ENCODE peak calls at places on chromosomes 16 and 17, in five cellular contexts. One of them, this sample, is unnamed.

GRCh38 chr16:53220585-53220984 is 165.8 kb downstream of the CHD9 start:
- DNase-seq in GM23338: peak
- DNase-seq in hepatocyte: peak
- DNase-seq in SJSA1: no peak
- DNase-seq in CD8-positive, alpha-beta memory T cell: no peak
- DNase-seq in this sample: no peak

GRCh38 chr17:41580244-41580575 is 6.5 kb downstream of the KRT14 start:
- DNase-seq in CD8-positive, alpha-beta memory T cell: no peak
- DNase-seq in SJSA1: no peak
- DNase-seq in GM23338: no peak
- DNase-seq in hepatocyte: no peak
- DNase-seq in this sample: no peak

GRCh38 chr17:29590261-29590978 is 972 bp upstream of the GIT1 start:
- DNase-seq in SJSA1: no peak
- DNase-seq in GM23338: no peak
- DNase-seq in hepatocyte: no peak
- DNase-seq in CD8-positive, alpha-beta memory T cell: no peak
- DNase-seq in this sample: peak

GRCh38 chr16:65309294-65309850 is 187.5 kb upstream of the CDH11 start:
- DNase-seq in CD8-positive, alpha-beta memory T cell: no peak
- DNase-seq in hepatocyte: no peak
- DNase-seq in GM23338: no peak
- DNase-seq in SJSA1: no peak
- DNase-seq in this sample: no peak

GRCh38 chr16:27839419-27839818 is 224.1 kb downstream of the GSG1L start:
- DNase-seq in SJSA1: no peak
- DNase-seq in GM23338: no peak
- DNase-seq in hepatocyte: no peak
- DNase-seq in CD8-positive, alpha-beta memory T cell: no peak
- DNase-seq in this sample: no peak

GRCh38 chr17:17933775-17934174 is 38.4 kb downstream of the TOM1L2 start:
- DNase-seq in SJSA1: no peak
- DNase-seq in CD8-positive, alpha-beta memory T cell: no peak
- DNase-seq in hepatocyte: no peak
- DNase-seq in GM23338: no peak
- DNase-seq in this sample: no peak

GRCh38 chr16:69276143-69277115 is 34.7 kb upstream of the VPS4A start:
- DNase-seq in CD8-positive, alpha-beta memory T cell: no peak
- DNase-seq in SJSA1: peak
- DNase-seq in GM23338: no peak
- DNase-seq in hepatocyte: peak
- DNase-seq in this sample: peak

GRCh38 chr16:57685633-57686032 is 9.0 kb upstream of the DRC7 start:
- DNase-seq in hepatocyte: no peak
- DNase-seq in CD8-positive, alpha-beta memory T cell: no peak
- DNase-seq in GM23338: no peak
- DNase-seq in SJSA1: no peak
- DNase-seq in this sample: no peak

GRCh38 chr16:30724641-30725464 is 23.4 kb upstream of the PHKG2 start:
- DNase-seq in GM23338: no peak
- DNase-seq in CD8-positive, alpha-beta memory T cell: no peak
- DNase-seq in SJSA1: no peak
- DNase-seq in hepatocyte: no peak
- DNase-seq in this sample: no peak

GRCh38 chr16:73735954-73736353 is 560.7 kb upstream of the PSMD7 start:
- DNase-seq in SJSA1: no peak
- DNase-seq in hepatocyte: no peak
- DNase-seq in CD8-positive, alpha-beta memory T cell: no peak
- DNase-seq in GM23338: no peak
- DNase-seq in this sample: no peak

GRCh38 chr17:82775033-82775823 is 23.4 kb downstream of the TBCD start:
- DNase-seq in CD8-positive, alpha-beta memory T cell: peak
- DNase-seq in GM23338: peak
- DNase-seq in hepatocyte: peak
- DNase-seq in SJSA1: peak
- DNase-seq in this sample: peak

GRCh38 chr17:19248923-19249574 is 11.9 kb downstream of the EPN2 start:
- DNase-seq in GM23338: no peak
- DNase-seq in SJSA1: peak
- DNase-seq in CD8-positive, alpha-beta memory T cell: no peak
- DNase-seq in hepatocyte: peak
- DNase-seq in this sample: no peak

GRCh38 chr17:74466111-74466784 is at the start of gene CD300A:
- DNase-seq in CD8-positive, alpha-beta memory T cell: no peak
- DNase-seq in GM23338: peak
- DNase-seq in hepatocyte: no peak
- DNase-seq in SJSA1: no peak
- DNase-seq in this sample: peak

GRCh38 chr16:2527071-2527783 is 4.0 kb downstream of the CEMP1 start:
- DNase-seq in SJSA1: no peak
- DNase-seq in hepatocyte: no peak
- DNase-seq in GM23338: no peak
- DNase-seq in CD8-positive, alpha-beta memory T cell: no peak
- DNase-seq in this sample: no peak

GRCh38 chr17:82239926-82240505 is 11.2 kb downstream of the SLC16A3 start:
- DNase-seq in GM23338: no peak
- DNase-seq in hepatocyte: no peak
- DNase-seq in SJSA1: no peak
- DNase-seq in CD8-positive, alpha-beta memory T cell: no peak
- DNase-seq in this sample: peak

GRCh38 chr16:75559564-75560372 is 3.7 kb upstream of the TMEM231 start:
- DNase-seq in SJSA1: no peak
- DNase-seq in GM23338: peak
- DNase-seq in CD8-positive, alpha-beta memory T cell: no peak
- DNase-seq in hepatocyte: peak
- DNase-seq in this sample: no peak

GRCh38 chr17:58121925-58122324 is 26.3 kb upstream of the OR4D1 start:
- DNase-seq in hepatocyte: peak
- DNase-seq in SJSA1: no peak
- DNase-seq in CD8-positive, alpha-beta memory T cell: peak
- DNase-seq in GM23338: peak
- DNase-seq in this sample: no peak

GRCh38 chr17:22270381-22270780 is 578.1 kb downstream of the KCNJ18 start:
- DNase-seq in CD8-positive, alpha-beta memory T cell: no peak
- DNase-seq in GM23338: no peak
- DNase-seq in hepatocyte: no peak
- DNase-seq in SJSA1: no peak
- DNase-seq in this sample: no peak

GRCh38 chr17:17116406-17116805 is 74.1 kb downstream of the MPRIP start:
- DNase-seq in SJSA1: no peak
- DNase-seq in CD8-positive, alpha-beta memory T cell: no peak
- DNase-seq in GM23338: no peak
- DNase-seq in hepatocyte: no peak
- DNase-seq in this sample: peak

GRCh38 chr16:22189473-22190168 is 16.5 kb upstream of the EEF2K start:
- DNase-seq in SJSA1: no peak
- DNase-seq in GM23338: peak
- DNase-seq in CD8-positive, alpha-beta memory T cell: peak
- DNase-seq in hepatocyte: peak
- DNase-seq in this sample: peak

GRCh38 chr17:76204277-76204676 is 36.0 kb downstream of the RNF157 start:
- DNase-seq in SJSA1: peak
- DNase-seq in GM23338: no peak
- DNase-seq in hepatocyte: no peak
- DNase-seq in CD8-positive, alpha-beta memory T cell: no peak
- DNase-seq in this sample: no peak

GRCh38 chr16:35744084-35744483 is 2284.7 kb downstream of the TP53TG3F start:
- DNase-seq in GM23338: no peak
- DNase-seq in CD8-positive, alpha-beta memory T cell: no peak
- DNase-seq in hepatocyte: no peak
- DNase-seq in SJSA1: no peak
- DNase-seq in this sample: no peak

DNA sequence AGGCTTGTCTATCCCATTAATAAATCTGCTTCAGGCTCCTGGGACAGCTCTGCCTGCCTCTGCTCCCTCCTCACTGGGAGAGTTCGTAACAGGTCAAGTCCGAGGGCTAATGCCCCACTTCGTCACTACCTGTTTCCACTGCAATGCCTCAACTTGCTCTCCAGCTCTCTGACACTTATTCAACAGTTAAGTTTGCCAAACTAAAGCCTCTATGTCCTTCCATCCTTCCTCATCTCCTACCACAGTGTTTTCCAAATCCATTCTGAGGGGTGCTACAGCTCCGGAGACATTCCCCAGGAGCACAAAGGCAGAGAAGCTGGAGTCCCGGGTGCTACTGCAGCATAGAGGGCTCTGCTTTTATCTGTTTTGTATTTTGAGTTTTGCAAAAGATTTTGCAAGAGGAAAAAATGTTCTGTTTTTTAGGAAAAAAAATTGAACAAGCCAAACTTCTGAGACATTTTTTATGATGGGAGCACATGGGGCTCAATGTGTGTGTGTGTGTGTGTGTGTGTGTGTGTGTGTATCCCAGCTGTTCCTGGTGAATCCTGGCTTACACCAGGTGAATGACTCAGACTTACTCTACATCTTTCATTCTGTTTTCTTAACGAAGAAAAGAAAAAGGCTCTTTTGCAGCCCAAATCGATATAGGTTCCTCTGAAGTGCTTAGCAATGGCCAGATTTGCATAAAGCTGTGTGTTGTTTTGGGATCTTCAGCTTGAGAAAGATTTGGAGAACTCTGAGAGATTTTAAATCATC is 46.1 kb upstream of the MYOCD start:
- DNase-seq in SJSA1: no peak
- DNase-seq in CD8-positive, alpha-beta memory T cell: no peak
- DNase-seq in GM23338: no peak
- DNase-seq in hepatocyte: no peak
- DNase-seq in this sample: no peak
- H3K4me3 ChIP-seq in SJSA1: no peak
- H3K4me3 ChIP-seq in CD8-positive, alpha-beta memory T cell: no peak
- H3K4me3 ChIP-seq in GM23338: no peak
- H3K4me3 ChIP-seq in hepatocyte: no peak
- H3K4me3 ChIP-seq in this sample: no peak

GRCh38 chr17:3857261-3858105 is 11.4 kb upstream of the NCBP3 start:
- DNase-seq in CD8-positive, alpha-beta memory T cell: no peak
- DNase-seq in hepatocyte: no peak
- DNase-seq in GM23338: no peak
- DNase-seq in SJSA1: no peak
- DNase-seq in this sample: no peak

GRCh38 chr17:3864534-3864933 is 18.5 kb upstream of the NCBP3 start:
- DNase-seq in hepatocyte: no peak
- DNase-seq in CD8-positive, alpha-beta memory T cell: no peak
- DNase-seq in GM23338: no peak
- DNase-seq in SJSA1: no peak
- DNase-seq in this sample: no peak

GRCh38 chr17:3861761-3862681 is 16.0 kb upstream of the NCBP3 start:
- DNase-seq in GM23338: no peak
- DNase-seq in CD8-positive, alpha-beta memory T cell: no peak
- DNase-seq in SJSA1: no peak
- DNase-seq in hepatocyte: no peak
- DNase-seq in this sample: no peak

GRCh38 chr17:3860939-3861338 is 14.9 kb upstream of the NCBP3 start:
- DNase-seq in GM23338: no peak
- DNase-seq in hepatocyte: no peak
- DNase-seq in CD8-positive, alpha-beta memory T cell: no peak
- DNase-seq in SJSA1: no peak
- DNase-seq in this sample: no peak

GRCh38 chr17:3859895-3860294 is 13.8 kb upstream of the NCBP3 start:
- DNase-seq in CD8-positive, alpha-beta memory T cell: no peak
- DNase-seq in SJSA1: no peak
- DNase-seq in GM23338: no peak
- DNase-seq in hepatocyte: no peak
- DNase-seq in this sample: no peak
- H3K27ac ChIP-seq in CD8-positive, alpha-beta memory T cell: no peak
- H3K27ac ChIP-seq in SJSA1: no peak
- H3K27ac ChIP-seq in GM23338: no peak
- H3K27ac ChIP-seq in hepatocyte: no peak
- H3K27ac ChIP-seq in this sample: no peak

DNA sequence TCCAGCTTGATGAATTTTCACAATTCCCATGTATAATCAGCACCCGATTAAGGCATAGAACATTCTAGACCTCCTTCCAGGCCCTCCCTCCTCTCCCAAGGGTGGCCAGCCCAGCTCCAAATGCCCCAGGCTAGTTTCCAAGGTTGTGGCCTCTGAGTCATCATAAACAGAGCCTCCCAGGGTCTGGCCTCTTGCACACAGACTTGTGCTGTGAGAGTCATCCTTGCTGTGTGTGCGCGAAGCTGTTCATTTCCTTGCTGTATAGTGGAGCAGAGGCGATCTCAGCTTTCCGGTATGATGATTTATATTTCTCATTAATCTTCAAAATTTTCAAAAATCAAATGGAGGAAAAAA is 20.5 kb upstream of the JPH3 start:
- DNase-seq in SJSA1: peak
- DNase-seq in hepatocyte: peak
- DNase-seq in CD8-positive, alpha-beta memory T cell: no peak
- DNase-seq in GM23338: no peak
- DNase-seq in this sample: peak
- H3K4me3 ChIP-seq in SJSA1: peak
- H3K4me3 ChIP-seq in hepatocyte: no peak
- H3K4me3 ChIP-seq in CD8-positive, alpha-beta memory T cell: no peak
- H3K4me3 ChIP-seq in GM23338: no peak
- H3K4me3 ChIP-seq in this sample: peak

DNA sequence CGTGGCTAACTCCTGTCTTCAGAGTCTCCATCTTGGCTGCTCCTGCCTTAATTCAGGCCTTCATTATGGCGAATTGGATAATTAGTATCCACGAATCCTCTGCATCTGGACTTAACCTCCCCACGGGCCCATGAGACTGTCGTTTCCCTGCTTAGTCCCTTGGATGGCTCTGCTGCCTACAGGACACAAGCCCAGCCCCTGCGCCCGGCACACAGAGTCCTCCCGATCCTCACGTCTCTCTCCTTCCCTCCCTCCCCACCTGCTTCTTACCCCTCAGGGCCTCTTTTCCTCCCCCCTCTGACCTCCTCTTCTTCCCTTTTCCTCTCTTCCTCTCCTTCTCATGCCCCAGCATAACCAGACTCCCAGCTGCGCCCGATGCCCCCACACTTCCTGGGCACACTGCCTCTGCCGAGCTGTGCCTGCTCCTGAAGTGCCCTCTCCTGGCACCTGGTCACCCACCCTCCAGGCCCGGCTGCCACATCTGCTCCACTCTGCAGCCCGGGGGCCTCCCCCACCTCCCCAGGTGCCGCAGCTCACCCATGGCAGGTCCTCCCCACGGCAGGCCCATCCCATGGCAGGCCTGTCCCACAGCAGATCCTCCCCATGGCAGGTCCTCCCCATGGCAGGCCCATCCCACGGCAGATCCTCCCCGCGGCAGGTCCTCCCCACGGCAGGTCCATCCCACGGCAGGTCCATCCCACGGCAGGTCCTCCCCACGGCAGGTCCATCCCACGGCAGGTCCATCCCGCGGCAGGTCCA is 45.9 kb downstream of the RPH3AL start:
- DNase-seq in hepatocyte: no peak
- DNase-seq in GM23338: no peak
- DNase-seq in CD8-positive, alpha-beta memory T cell: no peak
- DNase-seq in SJSA1: no peak
- DNase-seq in this sample: peak
- H3K27ac ChIP-seq in hepatocyte: no peak
- H3K27ac ChIP-seq in GM23338: no peak
- H3K27ac ChIP-seq in CD8-positive, alpha-beta memory T cell: no peak
- H3K27ac ChIP-seq in SJSA1: no peak
- H3K27ac ChIP-seq in this sample: no peak